ENCODE peak calls at places on chromosomes 11 and 22, in eight cellular contexts. One of them, this sample, is unnamed. For H4K20me1, the result is how much of the 10 kb centered on the place peaks cover.

GRCh38 chr11:72075109-72075508 is 5.2 kb downstream of the NUMA1 start:
- DNase-seq in SK-N-SH: no peak
- DNase-seq in HCT116: no peak
- DNase-seq in H1: no peak
- DNase-seq in fibroblast of lung: no peak
- DNase-seq in PC-3: no peak
- DNase-seq in OCI-LY7: peak
- DNase-seq in mammary epithelial cell: no peak
- DNase-seq in this sample: no peak

GRCh38 chr22:19039796-19040580 is 82.2 kb downstream of the DGCR2 start:
- DNase-seq in SK-N-SH: no peak
- DNase-seq in HCT116: no peak
- DNase-seq in H1: no peak
- DNase-seq in fibroblast of lung: no peak
- DNase-seq in PC-3: no peak
- DNase-seq in OCI-LY7: no peak
- DNase-seq in mammary epithelial cell: no peak
- DNase-seq in this sample: no peak

GRCh38 chr11:19232910-19233503 is 7.7 kb downstream of the E2F8 start:
- DNase-seq in SK-N-SH: no peak
- DNase-seq in HCT116: peak
- DNase-seq in H1: no peak
- DNase-seq in fibroblast of lung: peak
- DNase-seq in PC-3: peak
- DNase-seq in OCI-LY7: no peak
- DNase-seq in mammary epithelial cell: peak
- DNase-seq in this sample: peak

GRCh38 chr11:100719809-100720221 is 32.7 kb downstream of the ARHGAP42 start:
- DNase-seq in SK-N-SH: no peak
- DNase-seq in HCT116: peak
- DNase-seq in H1: no peak
- DNase-seq in fibroblast of lung: peak
- DNase-seq in PC-3: peak
- DNase-seq in OCI-LY7: no peak
- DNase-seq in mammary epithelial cell: peak
- DNase-seq in this sample: peak

GRCh38 chr11:75705541-75705940 is 12.1 kb upstream of the MOGAT2 start:
- DNase-seq in SK-N-SH: no peak
- DNase-seq in HCT116: no peak
- DNase-seq in H1: no peak
- DNase-seq in fibroblast of lung: no peak
- DNase-seq in PC-3: no peak
- DNase-seq in OCI-LY7: no peak
- DNase-seq in mammary epithelial cell: peak
- DNase-seq in this sample: no peak

GRCh38 chr11:112655386-112655785 is 305.8 kb upstream of the NCAM1 start:
- DNase-seq in SK-N-SH: no peak
- DNase-seq in HCT116: no peak
- DNase-seq in H1: no peak
- DNase-seq in fibroblast of lung: peak
- DNase-seq in PC-3: no peak
- DNase-seq in OCI-LY7: no peak
- DNase-seq in mammary epithelial cell: no peak
- DNase-seq in this sample: peak

GRCh38 chr11:93541884-93542752 is 1.1 kb downstream of the SMCO4 start:
- DNase-seq in SK-N-SH: peak
- DNase-seq in HCT116: no peak
- DNase-seq in H1: no peak
- DNase-seq in fibroblast of lung: peak
- DNase-seq in PC-3: peak
- DNase-seq in OCI-LY7: peak
- DNase-seq in mammary epithelial cell: peak
- DNase-seq in this sample: peak

GRCh38 chr22:41596776-41597634 is 7.4 kb upstream of the PMM1 start:
- DNase-seq in SK-N-SH: peak
- DNase-seq in HCT116: no peak
- DNase-seq in H1: peak
- DNase-seq in fibroblast of lung: peak
- DNase-seq in PC-3: peak
- DNase-seq in OCI-LY7: peak
- DNase-seq in mammary epithelial cell: peak
- DNase-seq in this sample: peak

GRCh38 chr11:75350743-75351540 is 519 bp downstream of the ARRB1 start:
- DNase-seq in SK-N-SH: peak
- DNase-seq in HCT116: no peak
- DNase-seq in H1: peak
- DNase-seq in fibroblast of lung: peak
- DNase-seq in PC-3: peak
- DNase-seq in OCI-LY7: no peak
- DNase-seq in mammary epithelial cell: no peak
- DNase-seq in this sample: peak

GRCh38 chr11:31449040-31449439 is 60.4 kb downstream of the IMMP1L start:
- DNase-seq in SK-N-SH: no peak
- DNase-seq in HCT116: no peak
- DNase-seq in H1: no peak
- DNase-seq in fibroblast of lung: peak
- DNase-seq in PC-3: no peak
- DNase-seq in OCI-LY7: no peak
- DNase-seq in mammary epithelial cell: no peak
- DNase-seq in this sample: no peak

GRCh38 chr11:130648601-130649000 is 200.2 kb downstream of the ADAMTS15 start:
- DNase-seq in SK-N-SH: no peak
- DNase-seq in HCT116: no peak
- DNase-seq in H1: peak
- DNase-seq in fibroblast of lung: no peak
- DNase-seq in PC-3: no peak
- DNase-seq in OCI-LY7: no peak
- DNase-seq in mammary epithelial cell: no peak
- DNase-seq in this sample: no peak

GRCh38 chr11:76696756-76697155 is 26.2 kb upstream of the LRRC32 start:
- DNase-seq in SK-N-SH: no peak
- DNase-seq in HCT116: no peak
- DNase-seq in H1: no peak
- DNase-seq in fibroblast of lung: no peak
- DNase-seq in PC-3: no peak
- DNase-seq in OCI-LY7: no peak
- DNase-seq in mammary epithelial cell: no peak
- DNase-seq in this sample: no peak

GRCh38 chr11:78851883-78852586 is 277.4 kb upstream of the NARS2 start:
- DNase-seq in SK-N-SH: peak
- DNase-seq in HCT116: no peak
- DNase-seq in H1: no peak
- DNase-seq in fibroblast of lung: no peak
- DNase-seq in PC-3: peak
- DNase-seq in OCI-LY7: no peak
- DNase-seq in mammary epithelial cell: no peak
- DNase-seq in this sample: no peak

GRCh38 chr11:8757533-8757932 is 74.9 kb downstream of the RPL27A start:
- DNase-seq in SK-N-SH: no peak
- DNase-seq in HCT116: no peak
- DNase-seq in H1: no peak
- DNase-seq in fibroblast of lung: no peak
- DNase-seq in PC-3: no peak
- DNase-seq in OCI-LY7: no peak
- DNase-seq in mammary epithelial cell: no peak
- DNase-seq in this sample: no peak
- H4K20me1 ChIP-seq in SK-N-SH: under half
- H4K20me1 ChIP-seq in HCT116: under half
- H4K20me1 ChIP-seq in H1: under half
- H4K20me1 ChIP-seq in fibroblast of lung: under half
- H4K20me1 ChIP-seq in PC-3: under half
- H4K20me1 ChIP-seq in OCI-LY7: under half
- H4K20me1 ChIP-seq in mammary epithelial cell: under half
- H4K20me1 ChIP-seq in this sample: under half

GRCh38 chr11:6625832-6626420 is 6.7 kb upstream of the TPP1 start:
- DNase-seq in SK-N-SH: no peak
- DNase-seq in HCT116: no peak
- DNase-seq in H1: no peak
- DNase-seq in fibroblast of lung: no peak
- DNase-seq in PC-3: no peak
- DNase-seq in OCI-LY7: no peak
- DNase-seq in mammary epithelial cell: no peak
- DNase-seq in this sample: no peak

GRCh38 chr11:6629573-6629891 is 10.3 kb upstream of the TPP1 start:
- DNase-seq in SK-N-SH: no peak
- DNase-seq in HCT116: no peak
- DNase-seq in H1: no peak
- DNase-seq in fibroblast of lung: no peak
- DNase-seq in PC-3: no peak
- DNase-seq in OCI-LY7: no peak
- DNase-seq in mammary epithelial cell: no peak
- DNase-seq in this sample: no peak

GRCh38 chr11:6628526-6628925 is 9.3 kb upstream of the TPP1 start:
- DNase-seq in SK-N-SH: no peak
- DNase-seq in HCT116: no peak
- DNase-seq in H1: no peak
- DNase-seq in fibroblast of lung: no peak
- DNase-seq in PC-3: no peak
- DNase-seq in OCI-LY7: no peak
- DNase-seq in mammary epithelial cell: no peak
- DNase-seq in this sample: no peak

GRCh38 chr11:6626971-6627761 is 7.9 kb upstream of the TPP1 start:
- DNase-seq in SK-N-SH: no peak
- DNase-seq in HCT116: no peak
- DNase-seq in H1: no peak
- DNase-seq in fibroblast of lung: no peak
- DNase-seq in PC-3: no peak
- DNase-seq in OCI-LY7: no peak
- DNase-seq in mammary epithelial cell: no peak
- DNase-seq in this sample: no peak

GRCh38 chr11:6627762-6628241 is 8.6 kb upstream of the TPP1 start:
- DNase-seq in SK-N-SH: no peak
- DNase-seq in HCT116: no peak
- DNase-seq in H1: no peak
- DNase-seq in fibroblast of lung: no peak
- DNase-seq in PC-3: no peak
- DNase-seq in OCI-LY7: no peak
- DNase-seq in mammary epithelial cell: no peak
- DNase-seq in this sample: no peak
- H3K4me3 ChIP-seq in SK-N-SH: no peak
- H3K4me3 ChIP-seq in HCT116: no peak
- H3K4me3 ChIP-seq in H1: no peak
- H3K4me3 ChIP-seq in fibroblast of lung: no peak
- H3K4me3 ChIP-seq in PC-3: no peak
- H3K4me3 ChIP-seq in OCI-LY7: no peak
- H3K4me3 ChIP-seq in mammary epithelial cell: no peak
- H3K4me3 ChIP-seq in this sample: no peak

GRCh38 chr22:49792107-49792506 is 35.6 kb downstream of the BRD1 start:
- DNase-seq in SK-N-SH: no peak
- DNase-seq in HCT116: no peak
- DNase-seq in H1: no peak
- DNase-seq in fibroblast of lung: no peak
- DNase-seq in PC-3: no peak
- DNase-seq in OCI-LY7: no peak
- DNase-seq in mammary epithelial cell: no peak
- DNase-seq in this sample: no peak
- H4K20me1 ChIP-seq in SK-N-SH: half or more
- H4K20me1 ChIP-seq in HCT116: under half
- H4K20me1 ChIP-seq in H1: under half
- H4K20me1 ChIP-seq in fibroblast of lung: under half
- H4K20me1 ChIP-seq in PC-3: under half
- H4K20me1 ChIP-seq in OCI-LY7: under half
- H4K20me1 ChIP-seq in mammary epithelial cell: under half
- H4K20me1 ChIP-seq in this sample: under half

DNA sequence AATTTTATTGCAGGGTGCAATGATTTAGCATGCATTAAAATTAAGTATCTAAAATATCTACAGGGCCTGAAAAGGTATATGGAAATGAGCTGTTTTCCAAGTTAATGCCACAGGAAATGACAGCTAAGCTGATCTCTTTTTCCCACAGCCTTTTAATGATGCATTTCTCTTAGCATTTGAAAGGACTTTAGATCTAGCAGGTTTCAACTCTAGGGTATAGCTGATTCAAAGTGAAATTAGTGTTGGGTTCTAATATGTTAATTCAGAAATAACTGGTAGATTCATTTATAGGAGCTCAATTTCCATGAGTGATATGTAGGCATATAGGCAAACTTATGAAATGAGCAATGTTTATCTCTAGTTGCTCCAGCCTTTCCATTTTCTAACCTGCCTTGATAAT is 274.2 kb downstream of the CASP12 start:
- DNase-seq in SK-N-SH: no peak
- DNase-seq in HCT116: no peak
- DNase-seq in H1: no peak
- DNase-seq in fibroblast of lung: no peak
- DNase-seq in PC-3: peak
- DNase-seq in OCI-LY7: no peak
- DNase-seq in mammary epithelial cell: no peak
- DNase-seq in this sample: no peak
- H3K4me3 ChIP-seq in SK-N-SH: no peak
- H3K4me3 ChIP-seq in HCT116: no peak
- H3K4me3 ChIP-seq in H1: no peak
- H3K4me3 ChIP-seq in fibroblast of lung: no peak
- H3K4me3 ChIP-seq in PC-3: peak
- H3K4me3 ChIP-seq in OCI-LY7: no peak
- H3K4me3 ChIP-seq in mammary epithelial cell: no peak
- H3K4me3 ChIP-seq in this sample: no peak

GRCh38 chr11:12693485-12694181 is 19.4 kb downstream of the TEAD1 start:
- DNase-seq in SK-N-SH: peak
- DNase-seq in HCT116: peak
- DNase-seq in H1: no peak
- DNase-seq in fibroblast of lung: peak
- DNase-seq in PC-3: peak
- DNase-seq in OCI-LY7: peak
- DNase-seq in mammary epithelial cell: peak
- DNase-seq in this sample: peak
- H4K20me1 ChIP-seq in SK-N-SH: under half
- H4K20me1 ChIP-seq in HCT116: under half
- H4K20me1 ChIP-seq in H1: under half
- H4K20me1 ChIP-seq in fibroblast of lung: under half
- H4K20me1 ChIP-seq in PC-3: under half
- H4K20me1 ChIP-seq in OCI-LY7: under half
- H4K20me1 ChIP-seq in mammary epithelial cell: under half
- H4K20me1 ChIP-seq in this sample: under half

This sample was measured in GM23248.